ENCODE peak calls at places on chromosome 14, in eight cellular contexts. One of them, this sample, is unnamed.

GRCh38 chr14:39291739-39292138 is 58.0 kb downstream of the MIA2 start:
- DNase-seq in left ventricle myocardium inferior: no peak
- DNase-seq in fibroblast of lung: no peak
- DNase-seq in testis: no peak
- DNase-seq in lower lobe of right lung: no peak
- DNase-seq in AG10803: no peak
- DNase-seq in IMR-90: no peak
- DNase-seq in heart left ventricle: no peak
- DNase-seq in this sample: no peak

GRCh38 chr14:101588286-101588975 is 27.1 kb downstream of the DIO3 start:
- DNase-seq in left ventricle myocardium inferior: no peak
- DNase-seq in fibroblast of lung: no peak
- DNase-seq in testis: no peak
- DNase-seq in lower lobe of right lung: no peak
- DNase-seq in AG10803: no peak
- DNase-seq in IMR-90: no peak
- DNase-seq in heart left ventricle: no peak
- DNase-seq in this sample: no peak

GRCh38 chr14:36222337-36222736 is 45.8 kb upstream of the PTCSC3 start:
- DNase-seq in left ventricle myocardium inferior: no peak
- DNase-seq in fibroblast of lung: no peak
- DNase-seq in testis: no peak
- DNase-seq in lower lobe of right lung: no peak
- DNase-seq in AG10803: no peak
- DNase-seq in IMR-90: no peak
- DNase-seq in heart left ventricle: no peak
- DNase-seq in this sample: no peak

GRCh38 chr14:104899781-104900180 is 24.9 kb upstream of the PLD4 start:
- DNase-seq in left ventricle myocardium inferior: no peak
- DNase-seq in fibroblast of lung: no peak
- DNase-seq in testis: no peak
- DNase-seq in lower lobe of right lung: no peak
- DNase-seq in AG10803: no peak
- DNase-seq in IMR-90: no peak
- DNase-seq in heart left ventricle: no peak
- DNase-seq in this sample: no peak

GRCh38 chr14:64931123-64931522 is 11.4 kb downstream of the GPX2 start:
- DNase-seq in left ventricle myocardium inferior: no peak
- DNase-seq in fibroblast of lung: no peak
- DNase-seq in testis: no peak
- DNase-seq in lower lobe of right lung: no peak
- DNase-seq in AG10803: no peak
- DNase-seq in IMR-90: no peak
- DNase-seq in heart left ventricle: no peak
- DNase-seq in this sample: no peak

GRCh38 chr14:86798330-86798729 is 1194.7 kb downstream of the GALC start:
- DNase-seq in left ventricle myocardium inferior: no peak
- DNase-seq in fibroblast of lung: no peak
- DNase-seq in testis: no peak
- DNase-seq in lower lobe of right lung: no peak
- DNase-seq in AG10803: peak; percentile 11
- DNase-seq in IMR-90: peak; percentile 16
- DNase-seq in heart left ventricle: no peak
- DNase-seq in this sample: no peak

GRCh38 chr14:55752580-55753365 is 172.8 kb downstream of the KTN1 start:
- DNase-seq in left ventricle myocardium inferior: no peak
- DNase-seq in fibroblast of lung: peak; percentile 87
- DNase-seq in testis: no peak
- DNase-seq in lower lobe of right lung: peak; percentile 50
- DNase-seq in AG10803: peak; percentile 26
- DNase-seq in IMR-90: peak; percentile 65
- DNase-seq in heart left ventricle: no peak
- DNase-seq in this sample: peak; percentile 81

GRCh38 chr14:37024166-37024565 is 148.2 kb downstream of the SLC25A21 start:
- DNase-seq in left ventricle myocardium inferior: no peak
- DNase-seq in fibroblast of lung: no peak
- DNase-seq in testis: no peak
- DNase-seq in lower lobe of right lung: no peak
- DNase-seq in AG10803: no peak
- DNase-seq in IMR-90: no peak
- DNase-seq in heart left ventricle: no peak
- DNase-seq in this sample: no peak

GRCh38 chr14:100582496-100583165 is 4.6 kb downstream of the BEGAIN start:
- DNase-seq in left ventricle myocardium inferior: peak; percentile 9
- DNase-seq in fibroblast of lung: no peak
- DNase-seq in testis: no peak
- DNase-seq in lower lobe of right lung: peak; percentile 23
- DNase-seq in AG10803: no peak
- DNase-seq in IMR-90: no peak
- DNase-seq in heart left ventricle: peak; percentile 10
- DNase-seq in this sample: no peak

GRCh38 chr14:70906785-70907171 is 481 bp upstream of the PCNX1 start:
- DNase-seq in left ventricle myocardium inferior: no peak
- DNase-seq in fibroblast of lung: no peak
- DNase-seq in testis: no peak
- DNase-seq in lower lobe of right lung: no peak
- DNase-seq in AG10803: no peak
- DNase-seq in IMR-90: no peak
- DNase-seq in heart left ventricle: no peak
- DNase-seq in this sample: peak; percentile 8

GRCh38 chr14:71474291-71474690 is 457.9 kb upstream of the RGS6 start:
- DNase-seq in left ventricle myocardium inferior: no peak
- DNase-seq in fibroblast of lung: no peak
- DNase-seq in testis: no peak
- DNase-seq in lower lobe of right lung: no peak
- DNase-seq in AG10803: no peak
- DNase-seq in IMR-90: no peak
- DNase-seq in heart left ventricle: no peak
- DNase-seq in this sample: no peak

GRCh38 chr14:91119556-91120311 is 5.9 kb downstream of the DGLUCY start:
- DNase-seq in left ventricle myocardium inferior: no peak
- DNase-seq in fibroblast of lung: peak; percentile 60
- DNase-seq in testis: no peak
- DNase-seq in lower lobe of right lung: no peak
- DNase-seq in AG10803: peak; percentile 74
- DNase-seq in IMR-90: peak; percentile 89
- DNase-seq in heart left ventricle: peak; percentile 64
- DNase-seq in this sample: no peak

GRCh38 chr14:36661506-36662257 is at the start of gene PAX9:
- DNase-seq in left ventricle myocardium inferior: peak; percentile 54
- DNase-seq in fibroblast of lung: peak; percentile 42
- DNase-seq in testis: peak; percentile 93
- DNase-seq in lower lobe of right lung: peak; percentile 82
- DNase-seq in AG10803: peak; percentile 80
- DNase-seq in IMR-90: peak; percentile 41
- DNase-seq in heart left ventricle: peak; percentile 66
- DNase-seq in this sample: peak; percentile 96

GRCh38 chr14:53109028-53109687 is 44.0 kb downstream of the DDHD1 start:
- DNase-seq in left ventricle myocardium inferior: no peak
- DNase-seq in fibroblast of lung: no peak
- DNase-seq in testis: no peak
- DNase-seq in lower lobe of right lung: no peak
- DNase-seq in AG10803: peak; percentile 18
- DNase-seq in IMR-90: no peak
- DNase-seq in heart left ventricle: no peak
- DNase-seq in this sample: no peak

GRCh38 chr14:53110103-53110502 is 43.0 kb downstream of the DDHD1 start:
- DNase-seq in left ventricle myocardium inferior: no peak
- DNase-seq in fibroblast of lung: no peak
- DNase-seq in testis: no peak
- DNase-seq in lower lobe of right lung: no peak
- DNase-seq in AG10803: no peak
- DNase-seq in IMR-90: no peak
- DNase-seq in heart left ventricle: no peak
- DNase-seq in this sample: no peak

GRCh38 chr14:53106768-53107167 is 46.4 kb downstream of the DDHD1 start:
- DNase-seq in left ventricle myocardium inferior: no peak
- DNase-seq in fibroblast of lung: no peak
- DNase-seq in testis: no peak
- DNase-seq in lower lobe of right lung: no peak
- DNase-seq in AG10803: no peak
- DNase-seq in IMR-90: no peak
- DNase-seq in heart left ventricle: no peak
- DNase-seq in this sample: no peak

GRCh38 chr14:53108292-53108937 is 44.7 kb downstream of the DDHD1 start:
- DNase-seq in left ventricle myocardium inferior: no peak
- DNase-seq in fibroblast of lung: no peak
- DNase-seq in testis: no peak
- DNase-seq in lower lobe of right lung: no peak
- DNase-seq in AG10803: no peak
- DNase-seq in IMR-90: no peak
- DNase-seq in heart left ventricle: no peak
- DNase-seq in this sample: no peak

GRCh38 chr14:53109688-53110041 is 43.5 kb downstream of the DDHD1 start:
- DNase-seq in left ventricle myocardium inferior: no peak
- DNase-seq in fibroblast of lung: no peak
- DNase-seq in testis: no peak
- DNase-seq in lower lobe of right lung: no peak
- DNase-seq in AG10803: no peak
- DNase-seq in IMR-90: no peak
- DNase-seq in heart left ventricle: no peak
- DNase-seq in this sample: no peak
- H3K4me3 ChIP-seq in left ventricle myocardium inferior: no peak overlapping the region
- H3K4me3 ChIP-seq in fibroblast of lung: no peak overlapping the region
- H3K4me3 ChIP-seq in testis: no peak overlapping the region
- H3K4me3 ChIP-seq in lower lobe of right lung: no peak overlapping the region
- H3K4me3 ChIP-seq in AG10803: no peak overlapping the region
- H3K4me3 ChIP-seq in IMR-90: no peak overlapping the region
- H3K4me3 ChIP-seq in heart left ventricle: no peak overlapping the region
- H3K4me3 ChIP-seq in this sample: no peak overlapping the region

DNA sequence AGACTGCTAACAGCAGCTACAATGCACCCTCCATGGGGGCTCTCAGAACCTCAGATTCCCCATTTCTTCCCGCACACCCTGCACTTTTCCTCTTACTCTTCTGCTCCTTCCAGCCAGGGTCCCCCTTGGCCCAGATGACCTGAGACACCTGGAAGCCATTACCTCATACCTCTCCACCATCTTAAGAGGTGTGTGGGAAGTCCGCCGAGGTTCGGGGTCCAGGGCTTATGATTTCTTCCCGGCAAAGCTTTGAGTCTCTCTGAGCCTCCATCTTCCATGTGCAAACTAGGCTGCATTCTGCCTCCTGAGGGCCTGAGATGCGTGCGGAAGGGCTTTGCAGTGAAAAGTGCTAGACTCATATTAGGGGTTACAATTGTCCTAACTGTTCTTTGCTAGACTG is 5.3 kb downstream of the GSC start:
- DNase-seq in left ventricle myocardium inferior: no peak
- DNase-seq in fibroblast of lung: no peak
- DNase-seq in testis: no peak
- DNase-seq in lower lobe of right lung: no peak
- DNase-seq in AG10803: no peak
- DNase-seq in IMR-90: no peak
- DNase-seq in heart left ventricle: no peak
- DNase-seq in this sample: no peak
- H3K4me3 ChIP-seq in left ventricle myocardium inferior: no peak overlapping the region
- H3K4me3 ChIP-seq in fibroblast of lung: no peak overlapping the region
- H3K4me3 ChIP-seq in testis: no peak overlapping the region
- H3K4me3 ChIP-seq in lower lobe of right lung: no peak overlapping the region
- H3K4me3 ChIP-seq in AG10803: no peak overlapping the region
- H3K4me3 ChIP-seq in IMR-90: no peak overlapping the region
- H3K4me3 ChIP-seq in heart left ventricle: no peak overlapping the region
- H3K4me3 ChIP-seq in this sample: no peak overlapping the region

GRCh38 chr14:99226687-99227086 is 45.3 kb downstream of the BCL11B start:
- DNase-seq in left ventricle myocardium inferior: no peak
- DNase-seq in fibroblast of lung: no peak
- DNase-seq in testis: no peak
- DNase-seq in lower lobe of right lung: no peak
- DNase-seq in AG10803: no peak
- DNase-seq in IMR-90: no peak
- DNase-seq in heart left ventricle: no peak
- DNase-seq in this sample: no peak
- H3K4me3 ChIP-seq in left ventricle myocardium inferior: no peak overlapping the region
- H3K4me3 ChIP-seq in fibroblast of lung: no peak overlapping the region
- H3K4me3 ChIP-seq in testis: no peak overlapping the region
- H3K4me3 ChIP-seq in lower lobe of right lung: no peak overlapping the region
- H3K4me3 ChIP-seq in AG10803: no peak overlapping the region
- H3K4me3 ChIP-seq in IMR-90: no peak overlapping the region
- H3K4me3 ChIP-seq in heart left ventricle: no peak overlapping the region
- H3K4me3 ChIP-seq in this sample: no peak overlapping the region

DNA sequence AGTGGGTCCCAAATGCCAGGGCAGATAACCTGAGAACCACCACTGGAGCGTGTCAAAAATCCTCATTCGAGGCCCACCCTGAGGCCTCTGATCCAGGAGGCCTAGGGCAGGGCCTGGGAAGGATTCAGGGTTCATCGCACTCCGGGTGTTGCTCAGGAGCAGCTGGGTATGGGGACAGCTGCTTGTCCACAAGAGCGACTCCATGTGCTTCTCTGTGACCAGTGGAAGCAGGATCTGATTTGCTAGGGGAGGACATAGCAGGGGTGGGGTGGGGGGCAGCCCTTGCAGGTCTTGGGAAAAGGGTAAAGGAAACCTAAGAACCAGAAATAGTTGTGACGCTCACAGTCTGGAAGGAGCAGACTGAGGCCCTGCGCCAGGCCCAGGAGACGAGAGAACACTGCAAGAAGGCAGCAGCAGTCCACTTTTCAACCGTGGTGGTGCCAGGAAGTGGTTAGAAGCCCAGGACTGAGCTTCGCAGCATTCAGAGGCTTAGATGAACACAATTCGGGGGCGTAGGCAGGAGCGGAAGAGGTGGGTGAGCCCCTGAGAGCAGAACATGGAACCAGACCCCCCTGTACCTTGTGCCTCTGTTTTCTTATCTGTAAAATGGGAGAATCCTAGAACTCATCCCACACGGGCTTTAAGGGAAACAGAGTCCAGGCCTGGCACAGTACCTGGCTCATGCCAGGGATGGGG is 33.7 kb downstream of the ITPK1 start:
- DNase-seq in left ventricle myocardium inferior: no peak
- DNase-seq in fibroblast of lung: no peak
- DNase-seq in testis: no peak
- DNase-seq in lower lobe of right lung: no peak
- DNase-seq in AG10803: no peak
- DNase-seq in IMR-90: no peak
- DNase-seq in heart left ventricle: no peak
- DNase-seq in this sample: no peak
- H3K4me3 ChIP-seq in left ventricle myocardium inferior: no peak overlapping the region
- H3K4me3 ChIP-seq in fibroblast of lung: no peak overlapping the region
- H3K4me3 ChIP-seq in testis: no peak overlapping the region
- H3K4me3 ChIP-seq in lower lobe of right lung: no peak overlapping the region
- H3K4me3 ChIP-seq in AG10803: no peak overlapping the region
- H3K4me3 ChIP-seq in IMR-90: no peak overlapping the region
- H3K4me3 ChIP-seq in heart left ventricle: no peak overlapping the region
- H3K4me3 ChIP-seq in this sample: no peak overlapping the region

GRCh38 chr14:103460415-103460814 is 62.2 kb downstream of the CKB start:
- DNase-seq in left ventricle myocardium inferior: no peak
- DNase-seq in fibroblast of lung: no peak
- DNase-seq in testis: no peak
- DNase-seq in lower lobe of right lung: no peak
- DNase-seq in AG10803: no peak
- DNase-seq in IMR-90: no peak
- DNase-seq in heart left ventricle: no peak
- DNase-seq in this sample: no peak
- H3K4me3 ChIP-seq in left ventricle myocardium inferior: no peak overlapping the region
- H3K4me3 ChIP-seq in fibroblast of lung: no peak overlapping the region
- H3K4me3 ChIP-seq in testis: no peak overlapping the region
- H3K4me3 ChIP-seq in lower lobe of right lung: no peak overlapping the region
- H3K4me3 ChIP-seq in AG10803: no peak overlapping the region
- H3K4me3 ChIP-seq in IMR-90: no peak overlapping the region
- H3K4me3 ChIP-seq in heart left ventricle: no peak overlapping the region
- H3K4me3 ChIP-seq in this sample: no peak overlapping the region

GRCh38 chr14:46672128-46672527 is 20.5 kb upstream of the RPL10L start:
- DNase-seq in left ventricle myocardium inferior: no peak
- DNase-seq in fibroblast of lung: no peak
- DNase-seq in testis: no peak
- DNase-seq in lower lobe of right lung: no peak
- DNase-seq in AG10803: no peak
- DNase-seq in IMR-90: no peak
- DNase-seq in heart left ventricle: no peak
- DNase-seq in this sample: no peak
- H3K4me3 ChIP-seq in left ventricle myocardium inferior: no peak overlapping the region
- H3K4me3 ChIP-seq in fibroblast of lung: no peak overlapping the region
- H3K4me3 ChIP-seq in testis: no peak overlapping the region
- H3K4me3 ChIP-seq in lower lobe of right lung: no peak overlapping the region
- H3K4me3 ChIP-seq in AG10803: no peak overlapping the region
- H3K4me3 ChIP-seq in IMR-90: no peak overlapping the region
- H3K4me3 ChIP-seq in heart left ventricle: no peak overlapping the region
- H3K4me3 ChIP-seq in this sample: no peak overlapping the region